ENCODE peak calls at places on chromosomes 16 and 17, in seven cellular contexts. H is prostate gland, M is sigmoid colon, U is adrenal gland, C is right lobe of liver, Z is thyroid gland, Y is uterus. O is an unnamed sample.

GRCh38 chr16:64162613-64163375 is 959.1 kb downstream of the CDH11 start:
- DNase-seq in C (no peak), H (no peak), M (no peak), Z (no peak), Y (no peak), U (no peak), O (no peak)

GRCh38 chr17:67168485-67168884 is 76.5 kb downstream of the HELZ start:
- DNase-seq in Z (no peak), H (no peak), Y (no peak), U (no peak), M (no peak), C (no peak), O (no peak)

GRCh38 chr16:82801361-82801760 is 174.6 kb downstream of the CDH13 start:
- DNase-seq in H (no peak), M (no peak), U (no peak), Z (no peak), Y (no peak), C (no peak), O (no peak)

GRCh38 chr16:75471723-75472634 is 7.5 kb upstream of the TMEM170A start:
- DNase-seq in Z (peak), M (peak), U (peak), C (peak), Y (peak), H (peak), O (peak)

GRCh38 chr16:66026211-66026610 is 340.3 kb upstream of the CDH5 start:
- DNase-seq in H (peak), Y (no peak), C (peak), Z (no peak), U (no peak), M (no peak), O (no peak)

GRCh38 chr16:25996052-25996451 is 304.3 kb downstream of the HS3ST4 start:
- DNase-seq in M (no peak), Z (no peak), U (no peak), Y (no peak), H (no peak), C (no peak), O (no peak)

GRCh38 chr16:84922351-84923135 is 88.8 kb downstream of the ZDHHC7 start:
- DNase-seq in U (peak), Y (peak), M (peak), Z (peak), C (peak), H (no peak), O (peak)

GRCh38 chr17:46917516-46917915 is 5.4 kb upstream of the GOSR2 start:
- DNase-seq in H (no peak), C (no peak), Z (no peak), M (no peak), Y (no peak), U (no peak), O (no peak)

GRCh38 chr17:43914451-43914850 is 7.1 kb upstream of the MPP2 start:
- DNase-seq in U (no peak), Z (no peak), Y (no peak), H (no peak), C (no peak), M (no peak), O (no peak)

GRCh38 chr17:28008526-28008925 is 34.0 kb upstream of the NLK start:
- DNase-seq in Y (no peak), M (no peak), H (peak), U (peak), C (no peak), Z (peak), O (peak)

GRCh38 chr16:90012978-90013745 is 6.1 kb downstream of the DBNDD1 start:
- DNase-seq in Y (no peak), H (no peak), C (no peak), Z (no peak), U (no peak), M (no peak), O (no peak)

GRCh38 chr17:2071421-2072281 is 16.7 kb downstream of the HIC1 start:
- DNase-seq in C (no peak), Y (peak), H (no peak), M (peak), Z (peak), U (peak), O (no peak)

GRCh38 chr16:21574372-21574771 is 25.0 kb upstream of the METTL9 start:
- DNase-seq in H (no peak), Y (no peak), Z (no peak), U (no peak), M (no peak), C (no peak), O (no peak)
- H3K27ac ChIP-seq in H (no peak), Y (no peak), Z (no peak), U (no peak), M (no peak), C (no peak), O (no peak)

DNA sequence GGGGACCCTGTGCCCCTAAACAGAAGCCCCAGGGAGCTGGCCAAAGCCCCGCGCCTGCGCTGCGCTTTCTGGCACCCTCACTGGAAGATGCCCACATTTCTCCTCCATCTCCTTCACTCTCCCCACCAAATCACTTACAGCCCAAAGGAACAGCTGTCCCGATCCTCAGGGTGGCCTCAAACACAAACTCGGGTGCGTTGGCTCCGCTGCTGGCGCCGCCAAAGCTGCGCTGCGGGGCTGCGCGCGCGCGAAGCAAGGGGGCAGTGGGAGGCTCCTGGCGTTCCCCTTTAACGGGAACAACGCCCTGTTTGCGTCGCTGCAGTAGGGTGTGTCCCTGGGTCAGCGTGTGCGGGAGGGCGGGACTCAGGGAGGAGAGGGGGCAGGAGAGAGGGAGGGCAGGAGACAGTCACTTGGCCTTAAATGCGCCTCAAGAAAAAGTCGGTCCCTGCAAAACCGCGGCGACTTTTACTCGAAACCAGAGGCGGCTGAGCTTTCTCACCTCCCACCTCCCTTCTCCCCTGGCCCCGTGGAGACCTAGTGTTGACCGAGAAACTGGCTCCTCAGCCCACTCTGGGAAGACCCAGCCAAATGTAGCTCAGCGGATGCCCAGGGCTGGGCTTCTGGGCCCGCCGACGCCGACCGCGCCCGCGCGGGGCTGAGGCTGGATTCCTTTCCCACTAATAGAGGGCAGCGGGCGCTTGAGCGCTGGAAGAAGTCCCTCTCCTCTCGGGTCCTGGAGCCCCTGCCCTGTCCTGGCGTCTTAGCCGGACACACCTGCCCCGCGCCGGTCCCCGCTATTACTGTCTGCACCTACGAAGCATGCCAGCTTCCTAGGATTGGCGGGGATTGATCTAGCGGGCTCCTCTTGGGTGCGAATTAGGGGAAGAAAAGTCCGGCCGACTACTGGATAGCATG is 2.6 kb downstream of the PMP22 start:
- DNase-seq in C (peak), U (peak), Y (peak), H (peak), M (peak), Z (peak), O (peak)
- TF ChIP-seq POLR2A in C (peak), U (peak), Y (peak), H (peak), M (peak), Z (peak), O (no peak)

GRCh38 chr17:64243340-64243739 is 19.7 kb downstream of the TEX2 start:
- DNase-seq in U (no peak), H (no peak), M (no peak), C (no peak), Y (no peak), Z (no peak), O (no peak)

GRCh38 chr17:64236827-64237403 is 26.1 kb downstream of the TEX2 start:
- DNase-seq in Y (no peak), H (no peak), U (no peak), M (no peak), Z (no peak), C (no peak), O (no peak)

GRCh38 chr17:64240741-64241347 is 22.2 kb downstream of the TEX2 start:
- DNase-seq in H (peak), M (peak), U (peak), Z (no peak), C (no peak), Y (peak), O (peak)

GRCh38 chr17:64242633-64243032 is 20.4 kb downstream of the TEX2 start:
- DNase-seq in Y (no peak), U (no peak), Z (no peak), M (no peak), C (no peak), H (no peak), O (no peak)

GRCh38 chr17:64240261-64240740 is 22.8 kb downstream of the TEX2 start:
- DNase-seq in C (no peak), U (peak), Y (no peak), M (no peak), H (no peak), Z (peak), O (no peak)
- TF ChIP-seq CTCF in C (no peak), U (no peak), Y (no peak), M (no peak), H (no peak), Z (no peak), O (peak)

DNA sequence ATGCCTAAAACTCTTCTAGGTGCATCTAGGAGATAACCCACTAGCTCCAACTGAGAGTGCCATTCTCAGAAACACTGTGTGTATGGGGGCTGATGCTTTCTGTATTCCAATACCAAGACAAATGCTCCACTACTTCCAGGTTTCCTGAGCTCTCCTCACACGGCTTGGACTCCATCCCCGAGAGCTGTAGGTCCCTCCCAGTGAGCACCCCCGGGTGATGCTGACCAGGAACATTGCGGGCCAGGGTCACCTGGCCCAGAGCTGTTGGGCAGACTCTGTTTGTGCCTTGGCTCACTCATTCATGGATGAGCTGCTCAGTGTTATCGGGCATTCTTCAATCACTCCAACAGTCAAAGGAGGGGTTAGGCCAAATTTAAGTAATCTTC is 7.0 kb downstream of the CUEDC1 start:
- DNase-seq in Z (no peak), Y (peak), H (no peak), C (no peak), M (no peak), U (no peak), O (no peak)
- H3K27ac ChIP-seq in Z (peak), Y (peak), H (peak), C (peak), M (peak), U (peak), O (peak)

GRCh38 chr17:78357177-78357586 is 2.7 kb downstream of the SOCS3 start:
- DNase-seq in Z (peak), U (peak), C (peak), M (no peak), Y (peak), H (no peak), O (peak)
- TF ChIP-seq POLR2A in Z (no peak), U (no peak), C (peak), M (no peak), Y (no peak), H (peak), O (no peak)

DNA sequence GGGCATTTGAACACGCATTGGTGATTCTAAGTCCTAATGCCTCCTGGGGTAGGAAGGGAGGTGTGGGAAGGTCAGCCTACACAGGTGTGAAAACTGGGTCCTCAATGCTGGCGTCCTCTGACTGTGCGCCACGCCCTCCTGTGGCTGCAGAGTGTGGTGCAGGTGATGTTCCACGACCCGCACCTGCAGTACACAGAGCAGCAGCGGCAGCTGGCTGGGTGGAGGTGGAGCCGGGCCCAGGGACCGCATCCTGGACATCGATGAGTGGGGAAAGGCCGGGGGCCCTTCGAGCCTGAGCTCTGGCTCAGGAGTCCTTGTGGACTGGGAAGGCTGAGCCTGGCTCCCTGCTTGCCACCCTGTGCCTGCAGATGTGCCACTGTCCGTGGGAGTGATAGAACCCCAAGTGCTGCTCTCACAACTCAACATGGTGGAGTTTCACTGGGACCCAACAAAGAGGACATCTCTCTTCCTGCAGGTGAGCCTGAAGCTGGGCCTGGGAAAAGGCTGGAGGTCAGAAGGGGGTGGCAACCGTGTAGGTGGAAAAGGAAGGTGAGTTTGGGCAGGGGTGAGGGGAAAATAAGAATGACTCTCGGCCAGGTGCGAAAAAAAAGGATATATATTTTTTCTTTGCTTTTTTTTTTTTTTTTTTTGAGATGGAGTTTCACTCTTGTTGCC is 14.0 kb upstream of the STAC2 start:
- DNase-seq in H (no peak), U (peak), Y (no peak), C (no peak), M (peak), Z (peak), O (peak)
- TF ChIP-seq CTCF in H (peak), U (no peak), Y (no peak), C (peak), M (peak), Z (peak), O (peak)

DNA sequence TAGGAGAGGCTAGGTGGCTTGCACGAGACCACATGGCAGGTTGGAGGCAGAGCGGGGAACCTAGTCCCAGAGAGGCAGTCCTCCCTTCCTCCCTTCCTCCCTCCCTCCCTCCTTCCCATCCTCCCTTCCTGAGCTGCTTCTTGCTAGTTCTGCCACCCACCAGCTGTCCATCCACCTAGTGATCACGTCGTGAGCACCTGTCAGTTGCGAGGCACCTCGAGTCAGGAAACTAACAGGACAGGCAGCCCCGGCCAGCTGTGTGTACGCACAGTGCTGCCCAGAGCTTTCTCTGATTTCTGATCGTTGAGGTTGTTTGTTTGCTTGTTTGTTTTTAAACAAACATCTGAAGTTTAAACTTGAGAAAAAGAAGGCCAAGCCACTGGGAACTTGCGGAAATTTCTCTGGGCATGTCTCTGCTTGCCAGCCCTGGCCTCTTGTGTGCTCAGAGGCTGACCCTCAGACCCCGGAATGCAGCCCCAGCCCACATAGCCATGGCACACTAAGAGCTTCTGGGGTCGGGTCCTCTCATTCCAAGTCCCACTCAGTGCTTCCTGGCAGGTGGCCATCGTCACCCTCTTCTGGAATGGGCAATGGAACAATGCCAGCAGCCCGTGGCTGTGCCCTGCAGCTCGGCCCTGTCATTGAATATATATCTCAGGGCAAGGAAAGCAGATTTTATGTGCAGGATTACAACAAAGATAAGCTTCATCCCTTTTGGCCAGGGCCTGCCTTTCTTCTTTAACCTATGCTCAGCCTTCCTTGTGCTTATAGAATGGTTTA is 174.0 kb downstream of the KATNIP start:
- DNase-seq in U (no peak), C (no peak), M (no peak), Y (no peak), Z (peak), H (no peak), O (no peak)
- H3K27ac ChIP-seq in U (no peak), C (no peak), M (peak), Y (peak), Z (peak), H (peak), O (no peak)

DNA sequence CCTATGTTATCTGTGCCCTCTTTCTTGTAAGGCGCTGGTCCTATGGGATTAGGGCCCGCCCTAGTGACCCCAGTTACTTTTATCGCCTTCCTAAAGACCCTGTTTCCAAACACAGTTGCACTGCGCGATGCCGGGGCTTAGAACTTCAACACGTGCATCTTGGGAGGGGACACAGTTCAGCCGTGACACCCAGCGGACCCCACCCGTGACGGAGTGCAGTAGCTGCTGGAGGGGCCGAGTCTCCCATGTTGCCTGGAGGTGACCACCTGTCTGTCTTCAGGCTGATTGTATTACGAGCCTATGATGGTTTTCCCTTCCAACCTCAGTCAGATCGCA is 9.4 kb downstream of the BAIAP2 start:
- DNase-seq in U (no peak), C (no peak), Z (no peak), Y (no peak), M (no peak), H (no peak), O (no peak)
- TF ChIP-seq POLR2A in U (no peak), C (no peak), Z (no peak), Y (no peak), M (no peak), H (no peak), O (no peak)

GRCh38 chr16:17206712-17207111 is 264.0 kb downstream of the XYLT1 start:
- DNase-seq in C (no peak), Z (no peak), Y (no peak), M (no peak), H (no peak), U (no peak), O (no peak)
- TF ChIP-seq CTCF in C (no peak), Z (no peak), Y (no peak), M (no peak), H (no peak), U (no peak), O (no peak)

O was measured in body of pancreas.